ENCODE peak calls at places on chromosomes 1 and 21, in five cellular contexts. Z is NCI-H1417 treated with DMSO at 0.1 percent for 48 hours; C is non-pigmented ciliary epithelial cell; T is activated T-cell treated with anti-CD3 and anti-CD28 coated beads, Interleukin-2, amount 50 U/mL, for 72 hours; Q is fibroblast of gingiva. V is an unnamed sample.
A peak's percentile ranks its signal among the peaks of the same experiment; 100 is the strongest.

GRCh38 chr1:100860397-100860991 is 34.1 kb downstream of the EXTL2 start:
- DNase-seq in Z (no peak), C (peak; percentile 77), T (no peak), Q (peak; percentile 44), V (no peak)

GRCh38 chr21:45335761-45336534 is 48.3 kb upstream of the POFUT2 start:
- DNase-seq in Z (no peak), C (no peak), T (no peak), Q (no peak), V (no peak)

GRCh38 chr1:216818284-216818683 is 95.1 kb upstream of the ESRRG start:
- DNase-seq in Z (no peak), C (no peak), T (no peak), Q (no peak), V (no peak)

GRCh38 chr1:173392895-173393654 is 84.1 kb upstream of the PRDX6 start:
- DNase-seq in Z (no peak), C (peak; percentile 91), T (no peak), Q (peak; percentile 86), V (no peak)

GRCh38 chr1:169491845-169492281 is 6.1 kb upstream of the SLC19A2 start:
- DNase-seq in Z (no peak), C (no peak), T (peak; percentile 70), Q (no peak), V (no peak)

GRCh38 chr1:10140981-10141380 is 69.4 kb upstream of the KIF1B start:
- DNase-seq in Z (no peak), C (no peak), T (no peak), Q (no peak), V (no peak)

GRCh38 chr1:176903474-176903873 is 261.0 kb downstream of the ASTN1 start:
- DNase-seq in Z (no peak), C (peak; percentile 59), T (no peak), Q (no peak), V (no peak)

GRCh38 chr1:11790880-11791715 is 14.7 kb downstream of the MTHFR start:
- DNase-seq in Z (no peak), C (peak; percentile 46), T (no peak), Q (peak; percentile 98), V (no peak)

GRCh38 chr1:59150537-59151386 is 146.1 kb upstream of the FGGY start:
- DNase-seq in Z (no peak), C (peak; percentile 96), T (peak; percentile 44), Q (peak; percentile 99), V (no peak)

GRCh38 chr1:165828581-165829329 is 1.3 kb downstream of the UCK2 start:
- DNase-seq in Z (peak; percentile 72), C (peak; percentile 61), T (peak; percentile 5), Q (peak; percentile 85), V (peak; percentile 38)

GRCh38 chr1:153548722-153549695 is at the start of gene S100A3:
- DNase-seq in Z (no peak), C (no peak), T (no peak), Q (peak; percentile 87), V (no peak)

GRCh38 chr1:155064109-155064812 is 721 bp downstream of the EFNA4 start:
- DNase-seq in Z (no peak), C (no peak), T (peak; percentile 48), Q (no peak), V (no peak)

GRCh38 chr1:41918450-41919043 is at the start of gene HIVEP3:
- DNase-seq in Z (peak; percentile 41), C (no peak), T (no peak), Q (no peak), V (peak; percentile 52)

GRCh38 chr1:68811806-68812205 is 314.9 kb upstream of the DEPDC1 start:
- DNase-seq in Z (no peak), C (no peak), T (no peak), Q (no peak), V (peak; percentile 14)

GRCh38 chr1:17273096-17273495 is 24.2 kb downstream of the PADI3 start:
- DNase-seq in Z (no peak), C (no peak), T (no peak), Q (no peak), V (no peak)

GRCh38 chr21:27532081-27532480 is 565.2 kb upstream of the ADAMTS5 start:
- DNase-seq in Z (no peak), C (no peak), T (no peak), Q (no peak), V (no peak)